ENCODE peak calls at places on chromosomes 4 and X, in seven cellular contexts. One of them, this sample, is unnamed.

GRCh38 chrX:45628041-45628440 is 427.4 kb upstream of the DIPK2B start:
- DNase-seq in Calu3: no peak
- DNase-seq in posterior vena cava: no peak
- DNase-seq in foreskin melanocyte: no peak
- DNase-seq in heart right ventricle: no peak
- DNase-seq in fibroblast of the aortic adventitia: peak; percentile 29
- DNase-seq in hepatocyte: no peak
- DNase-seq in this sample: peak; percentile 33

GRCh38 chr4:79213702-79214101 is 112.2 kb downstream of the NAA11 start:
- DNase-seq in Calu3: no peak
- DNase-seq in posterior vena cava: no peak
- DNase-seq in foreskin melanocyte: no peak
- DNase-seq in heart right ventricle: no peak
- DNase-seq in fibroblast of the aortic adventitia: no peak
- DNase-seq in hepatocyte: no peak
- DNase-seq in this sample: no peak

GRCh38 chr4:124943145-124943889 is 230.8 kb upstream of the ANKRD50 start:
- DNase-seq in Calu3: no peak
- DNase-seq in posterior vena cava: no peak
- DNase-seq in foreskin melanocyte: no peak
- DNase-seq in heart right ventricle: no peak
- DNase-seq in fibroblast of the aortic adventitia: peak; percentile 61
- DNase-seq in hepatocyte: no peak
- DNase-seq in this sample: peak; percentile 71

GRCh38 chrX:105820247-105820646 is 2.1 kb upstream of the NRK start:
- DNase-seq in Calu3: no peak
- DNase-seq in posterior vena cava: no peak
- DNase-seq in foreskin melanocyte: no peak
- DNase-seq in heart right ventricle: no peak
- DNase-seq in fibroblast of the aortic adventitia: no peak
- DNase-seq in hepatocyte: no peak
- DNase-seq in this sample: no peak

GRCh38 chrX:51568586-51568985 is 50.1 kb downstream of the CENPVL3 start:
- DNase-seq in Calu3: no peak
- DNase-seq in posterior vena cava: no peak
- DNase-seq in foreskin melanocyte: no peak
- DNase-seq in heart right ventricle: no peak
- DNase-seq in fibroblast of the aortic adventitia: peak; percentile 37
- DNase-seq in hepatocyte: no peak
- DNase-seq in this sample: peak; percentile 37

GRCh38 chr4:14566518-14566917 is 435.8 kb upstream of the CPEB2 start:
- DNase-seq in Calu3: no peak
- DNase-seq in posterior vena cava: no peak
- DNase-seq in foreskin melanocyte: no peak
- DNase-seq in heart right ventricle: no peak
- DNase-seq in fibroblast of the aortic adventitia: peak; percentile 1
- DNase-seq in hepatocyte: no peak
- DNase-seq in this sample: peak; percentile 58

GRCh38 chr4:41203169-41203568 is 11.2 kb downstream of the APBB2 start:
- DNase-seq in Calu3: no peak
- DNase-seq in posterior vena cava: no peak
- DNase-seq in foreskin melanocyte: peak; percentile 78
- DNase-seq in heart right ventricle: no peak
- DNase-seq in fibroblast of the aortic adventitia: peak; percentile 65
- DNase-seq in hepatocyte: no peak
- DNase-seq in this sample: no peak

GRCh38 chrX:1932231-1932630 is 317.4 kb downstream of the ASMT start:
- DNase-seq in Calu3: no peak
- DNase-seq in posterior vena cava: no peak
- DNase-seq in foreskin melanocyte: no peak
- DNase-seq in heart right ventricle: no peak
- DNase-seq in fibroblast of the aortic adventitia: no peak
- DNase-seq in hepatocyte: no peak
- DNase-seq in this sample: peak; percentile 94

GRCh38 chrX:13418126-13419091 is 98.6 kb upstream of the ATXN3L start:
- DNase-seq in Calu3: no peak
- DNase-seq in posterior vena cava: no peak
- DNase-seq in foreskin melanocyte: peak; percentile 26
- DNase-seq in heart right ventricle: no peak
- DNase-seq in fibroblast of the aortic adventitia: peak; percentile 64
- DNase-seq in hepatocyte: no peak
- DNase-seq in this sample: peak; percentile 69

GRCh38 chrX:136146614-136147319 is 566 bp upstream of the FHL1 start:
- DNase-seq in Calu3: no peak
- DNase-seq in posterior vena cava: no peak
- DNase-seq in foreskin melanocyte: no peak
- DNase-seq in heart right ventricle: peak; percentile 12
- DNase-seq in fibroblast of the aortic adventitia: no peak
- DNase-seq in hepatocyte: peak; percentile 19
- DNase-seq in this sample: no peak

GRCh38 chrX:124507276-124507675 is 160.9 kb downstream of the SH2D1A start:
- DNase-seq in Calu3: no peak
- DNase-seq in posterior vena cava: no peak
- DNase-seq in foreskin melanocyte: no peak
- DNase-seq in heart right ventricle: no peak
- DNase-seq in fibroblast of the aortic adventitia: no peak
- DNase-seq in hepatocyte: no peak
- DNase-seq in this sample: no peak

GRCh38 chrX:75522565-75523411 is at the start of gene ZDHHC15:
- DNase-seq in Calu3: no peak
- DNase-seq in posterior vena cava: peak; percentile 88
- DNase-seq in foreskin melanocyte: no peak
- DNase-seq in heart right ventricle: peak; percentile 43
- DNase-seq in fibroblast of the aortic adventitia: no peak
- DNase-seq in hepatocyte: peak; percentile 62
- DNase-seq in this sample: peak; percentile 82

GRCh38 chr4:99863804-99864203 is 30.4 kb downstream of the LAMTOR3 start:
- DNase-seq in Calu3: no peak
- DNase-seq in posterior vena cava: no peak
- DNase-seq in foreskin melanocyte: no peak
- DNase-seq in heart right ventricle: no peak
- DNase-seq in fibroblast of the aortic adventitia: no peak
- DNase-seq in hepatocyte: peak; percentile 43
- DNase-seq in this sample: no peak

GRCh38 chr4:26238426-26238781 is 82.4 kb upstream of the RBPJ start:
- DNase-seq in Calu3: no peak
- DNase-seq in posterior vena cava: no peak
- DNase-seq in foreskin melanocyte: peak; percentile 48
- DNase-seq in heart right ventricle: no peak
- DNase-seq in fibroblast of the aortic adventitia: no peak
- DNase-seq in hepatocyte: peak; percentile 78
- DNase-seq in this sample: no peak

GRCh38 chr4:112099701-112100289 is 45.5 kb upstream of the FAM241A start:
- DNase-seq in Calu3: no peak
- DNase-seq in posterior vena cava: no peak
- DNase-seq in foreskin melanocyte: peak; percentile 50
- DNase-seq in heart right ventricle: no peak
- DNase-seq in fibroblast of the aortic adventitia: peak; percentile 84
- DNase-seq in hepatocyte: peak; percentile 60
- DNase-seq in this sample: peak; percentile 52

GRCh38 chr4:12414181-12414812 is 985.6 kb upstream of the HS3ST1 start:
- DNase-seq in Calu3: no peak
- DNase-seq in posterior vena cava: no peak
- DNase-seq in foreskin melanocyte: no peak
- DNase-seq in heart right ventricle: no peak
- DNase-seq in fibroblast of the aortic adventitia: no peak
- DNase-seq in hepatocyte: no peak
- DNase-seq in this sample: no peak

GRCh38 chr4:105343523-105343931 is 130.3 kb downstream of the PPA2 start:
- DNase-seq in Calu3: no peak
- DNase-seq in posterior vena cava: no peak
- DNase-seq in foreskin melanocyte: no peak
- DNase-seq in heart right ventricle: no peak
- DNase-seq in fibroblast of the aortic adventitia: peak; percentile 3
- DNase-seq in hepatocyte: peak; percentile 17
- DNase-seq in this sample: no peak

GRCh38 chr4:180120114-180120513 is 2123.1 kb upstream of the TENM3 start:
- DNase-seq in Calu3: no peak
- DNase-seq in posterior vena cava: no peak
- DNase-seq in foreskin melanocyte: no peak
- DNase-seq in heart right ventricle: no peak
- DNase-seq in fibroblast of the aortic adventitia: no peak
- DNase-seq in hepatocyte: no peak
- DNase-seq in this sample: no peak

GRCh38 chr4:140937866-140938265 is 181.7 kb upstream of the TBC1D9 start:
- DNase-seq in Calu3: no peak
- DNase-seq in posterior vena cava: no peak
- DNase-seq in foreskin melanocyte: peak; percentile 86
- DNase-seq in heart right ventricle: no peak
- DNase-seq in fibroblast of the aortic adventitia: peak; percentile 17
- DNase-seq in hepatocyte: no peak
- DNase-seq in this sample: peak; percentile 59

GRCh38 chrX:68865300-68865699 is 36.5 kb downstream of the EFNB1 start:
- DNase-seq in Calu3: no peak
- DNase-seq in posterior vena cava: peak; percentile 64
- DNase-seq in foreskin melanocyte: no peak
- DNase-seq in heart right ventricle: no peak
- DNase-seq in fibroblast of the aortic adventitia: no peak
- DNase-seq in hepatocyte: no peak
- DNase-seq in this sample: no peak

GRCh38 chr4:168623484-168623883 is 126.6 kb downstream of the PALLD start:
- DNase-seq in Calu3: no peak
- DNase-seq in posterior vena cava: no peak
- DNase-seq in foreskin melanocyte: no peak
- DNase-seq in heart right ventricle: no peak
- DNase-seq in fibroblast of the aortic adventitia: no peak
- DNase-seq in hepatocyte: no peak
- DNase-seq in this sample: no peak

GRCh38 chrX:13688384-13688771 is 550 bp upstream of the RAB9A start:
- DNase-seq in Calu3: no peak
- DNase-seq in posterior vena cava: no peak
- DNase-seq in foreskin melanocyte: no peak
- DNase-seq in heart right ventricle: no peak
- DNase-seq in fibroblast of the aortic adventitia: no peak
- DNase-seq in hepatocyte: no peak
- DNase-seq in this sample: no peak

GRCh38 chrX:14533867-14534266 is 4.5 kb downstream of the GLRA2 start:
- DNase-seq in Calu3: no peak
- DNase-seq in posterior vena cava: no peak
- DNase-seq in foreskin melanocyte: no peak
- DNase-seq in heart right ventricle: no peak
- DNase-seq in fibroblast of the aortic adventitia: no peak
- DNase-seq in hepatocyte: no peak
- DNase-seq in this sample: no peak

GRCh38 chr4:174429701-174430100 is 92.6 kb downstream of the HPGD start:
- DNase-seq in Calu3: no peak
- DNase-seq in posterior vena cava: no peak
- DNase-seq in foreskin melanocyte: no peak
- DNase-seq in heart right ventricle: no peak
- DNase-seq in fibroblast of the aortic adventitia: no peak
- DNase-seq in hepatocyte: no peak
- DNase-seq in this sample: no peak

GRCh38 chr4:76666940-76667532 is 230.9 kb downstream of the SOWAHB start:
- DNase-seq in Calu3: no peak
- DNase-seq in posterior vena cava: no peak
- DNase-seq in foreskin melanocyte: no peak
- DNase-seq in heart right ventricle: no peak
- DNase-seq in fibroblast of the aortic adventitia: peak; percentile 12
- DNase-seq in hepatocyte: no peak
- DNase-seq in this sample: no peak

GRCh38 chrX:39874202-39874816 is 223.4 kb downstream of the BCOR start:
- DNase-seq in Calu3: no peak
- DNase-seq in posterior vena cava: no peak
- DNase-seq in foreskin melanocyte: peak; percentile 9
- DNase-seq in heart right ventricle: no peak
- DNase-seq in fibroblast of the aortic adventitia: no peak
- DNase-seq in hepatocyte: no peak
- DNase-seq in this sample: peak; percentile 93

GRCh38 chr4:48109413-48110263 is 24.4 kb downstream of the TXK start:
- DNase-seq in Calu3: peak; percentile 41
- DNase-seq in posterior vena cava: no peak
- DNase-seq in foreskin melanocyte: peak; percentile 20
- DNase-seq in heart right ventricle: no peak
- DNase-seq in fibroblast of the aortic adventitia: peak; percentile 57
- DNase-seq in hepatocyte: peak; percentile 71
- DNase-seq in this sample: peak; percentile 51

GRCh38 chr4:93730251-93730650 is 98.3 kb upstream of the ATOH1 start:
- DNase-seq in Calu3: no peak
- DNase-seq in posterior vena cava: no peak
- DNase-seq in foreskin melanocyte: no peak
- DNase-seq in heart right ventricle: no peak
- DNase-seq in fibroblast of the aortic adventitia: no peak
- DNase-seq in hepatocyte: no peak
- DNase-seq in this sample: no peak

GRCh38 chr4:177308842-177309524 is 691 bp upstream of the NEIL3 start:
- DNase-seq in Calu3: no peak
- DNase-seq in posterior vena cava: no peak
- DNase-seq in foreskin melanocyte: no peak
- DNase-seq in heart right ventricle: no peak
- DNase-seq in fibroblast of the aortic adventitia: no peak
- DNase-seq in hepatocyte: no peak
- DNase-seq in this sample: no peak

GRCh38 chrX:105658136-105658535 is 164.2 kb upstream of the NRK start:
- DNase-seq in Calu3: no peak
- DNase-seq in posterior vena cava: no peak
- DNase-seq in foreskin melanocyte: no peak
- DNase-seq in heart right ventricle: no peak
- DNase-seq in fibroblast of the aortic adventitia: peak; percentile 0
- DNase-seq in hepatocyte: no peak
- DNase-seq in this sample: no peak

GRCh38 chr4:38621004-38621684 is 42.9 kb upstream of the KLF3 start:
- DNase-seq in Calu3: peak; percentile 62
- DNase-seq in posterior vena cava: no peak
- DNase-seq in foreskin melanocyte: no peak
- DNase-seq in heart right ventricle: no peak
- DNase-seq in fibroblast of the aortic adventitia: peak; percentile 94
- DNase-seq in hepatocyte: peak; percentile 83
- DNase-seq in this sample: peak; percentile 37

This sample was measured in RPMI7951.